ENCODE peak calls at places on chromosome 15, in ten cellular contexts. M, J, A, O, R, S, Z, K, V and P are unnamed samples.

GRCh38 chr15:69704229-69704628 is 251.6 kb downstream of the RPLP1 start:
- DNase-seq in A (no peak), J (no peak), S (no peak), R (no peak), M (no peak), Z (no peak), V (no peak), O (no peak), K (no peak), P (no peak)

GRCh38 chr15:50224606-50225005 is 40.9 kb downstream of the HDC start:
- DNase-seq in S (no peak), R (no peak), O (no peak), V (peak), K (peak), A (no peak), J (no peak), M (no peak), Z (no peak), P (no peak)

GRCh38 chr15:29651476-29652072 is 170.7 kb downstream of the TJP1 start:
- DNase-seq in S (no peak), M (no peak), J (no peak), K (no peak), O (no peak), Z (no peak), R (no peak), A (no peak), V (no peak), P (no peak)

GRCh38 chr15:64614519-64614918 is 154.1 kb downstream of the ZNF609 start:
- DNase-seq in Z (no peak), J (no peak), S (no peak), A (no peak), V (no peak), O (no peak), R (no peak), K (no peak), M (no peak), P (no peak)

GRCh38 chr15:75694241-75695182 is 18.1 kb downstream of the CSPG4 start:
- DNase-seq in K (peak), O (no peak), M (peak), J (peak), R (no peak), V (peak), S (peak), Z (peak), A (no peak), P (peak)

GRCh38 chr15:64877435-64877834 is 34.3 kb upstream of the ANKDD1A start:
- DNase-seq in S (no peak), J (peak), R (no peak), M (no peak), Z (no peak), V (no peak), O (no peak), K (peak), A (no peak), P (no peak)

GRCh38 chr15:70258369-70259029 is 160.8 kb upstream of the TLE3 start:
- DNase-seq in M (no peak), R (peak), A (peak), K (no peak), V (no peak), S (peak), J (no peak), Z (peak), O (peak), P (no peak)

GRCh38 chr15:50953302-50953701 is 44.8 kb downstream of the AP4E1 start:
- DNase-seq in M (no peak), S (no peak), O (no peak), A (no peak), K (no peak), R (no peak), V (peak), Z (no peak), J (no peak), P (no peak)

GRCh38 chr15:81101894-81102815 is 31.9 kb upstream of the CFAP161 start:
- DNase-seq in K (no peak), Z (no peak), V (no peak), M (no peak), J (no peak), S (peak), A (no peak), R (no peak), O (no peak), P (no peak)

GRCh38 chr15:87267798-87268197 is 988.7 kb downstream of the NTRK3 start:
- DNase-seq in Z (no peak), M (no peak), R (no peak), J (no peak), K (peak), O (no peak), V (peak), A (no peak), S (no peak), P (no peak)

GRCh38 chr15:22958487-22959280 is 21.5 kb downstream of the CYFIP1 start:
- DNase-seq in K (no peak), A (no peak), M (no peak), Z (no peak), S (no peak), V (no peak), R (no peak), O (no peak), J (no peak), P (no peak)

GRCh38 chr15:61367953-61368352 is 138.9 kb upstream of the RORA start:
- DNase-seq in A (no peak), J (no peak), S (no peak), K (no peak), Z (no peak), V (peak), R (no peak), O (no peak), M (no peak), P (no peak)

GRCh38 chr15:58839485-58839884 is 68.4 kb downstream of the MINDY2 start:
- DNase-seq in R (no peak), S (peak), K (peak), J (no peak), Z (no peak), V (peak), M (no peak), O (no peak), A (no peak), P (peak)

GRCh38 chr15:93088200-93088980 is 621 bp downstream of the RGMA start:
- DNase-seq in S (peak), M (peak), V (no peak), J (no peak), K (peak), Z (peak), O (no peak), R (no peak), A (no peak), P (no peak)

GRCh38 chr15:57820119-57820518 is 113.6 kb downstream of the POLR2M start:
- DNase-seq in V (peak), Z (no peak), A (no peak), S (no peak), M (no peak), K (no peak), R (no peak), O (no peak), J (no peak), P (no peak)